ENCODE peak calls at places on chromosomes 11 and 22, in nine cellular contexts. One of them, this sample, is unnamed.

GRCh38 chr11:130400793-130401483 is 27.5 kb downstream of the ADAMTS8 start:
- DNase-seq in choroid plexus epithelial cell: peak; percentile 84
- DNase-seq in fibroblast of lung: peak; percentile 64
- DNase-seq in PC-9: peak; percentile 31
- DNase-seq in body of pancreas: no peak
- DNase-seq in Panc1: no peak
- DNase-seq in gastrocnemius medialis: no peak
- DNase-seq in colonic mucosa: no peak
- DNase-seq in tibial artery: no peak
- DNase-seq in this sample: no peak

GRCh38 chr11:35049906-35050531 is 89.0 kb upstream of the CD44 start:
- DNase-seq in choroid plexus epithelial cell: no peak
- DNase-seq in fibroblast of lung: no peak
- DNase-seq in PC-9: no peak
- DNase-seq in body of pancreas: no peak
- DNase-seq in Panc1: no peak
- DNase-seq in gastrocnemius medialis: no peak
- DNase-seq in colonic mucosa: no peak
- DNase-seq in tibial artery: no peak
- DNase-seq in this sample: no peak

GRCh38 chr22:42939941-42940653 is 74.9 kb downstream of the PACSIN2 start:
- DNase-seq in choroid plexus epithelial cell: peak; percentile 93
- DNase-seq in fibroblast of lung: peak; percentile 69
- DNase-seq in PC-9: peak; percentile 99
- DNase-seq in body of pancreas: peak; percentile 88
- DNase-seq in Panc1: peak; percentile 78
- DNase-seq in gastrocnemius medialis: peak; percentile 44
- DNase-seq in colonic mucosa: peak; percentile 84
- DNase-seq in tibial artery: peak; percentile 77
- DNase-seq in this sample: peak; percentile 79

GRCh38 chr11:134668796-134669195 is 256.8 kb upstream of the B3GAT1 start:
- DNase-seq in choroid plexus epithelial cell: no peak
- DNase-seq in fibroblast of lung: no peak
- DNase-seq in PC-9: no peak
- DNase-seq in body of pancreas: no peak
- DNase-seq in Panc1: no peak
- DNase-seq in gastrocnemius medialis: no peak
- DNase-seq in colonic mucosa: no peak
- DNase-seq in tibial artery: no peak
- DNase-seq in this sample: no peak

GRCh38 chr11:79493555-79494171 is 52.8 kb upstream of the TENM4 start:
- DNase-seq in choroid plexus epithelial cell: peak; percentile 78
- DNase-seq in fibroblast of lung: peak; percentile 70
- DNase-seq in PC-9: peak; percentile 47
- DNase-seq in body of pancreas: peak; percentile 73
- DNase-seq in Panc1: peak; percentile 48
- DNase-seq in gastrocnemius medialis: peak; percentile 33
- DNase-seq in colonic mucosa: peak; percentile 75
- DNase-seq in tibial artery: peak; percentile 81
- DNase-seq in this sample: peak; percentile 17

GRCh38 chr11:17711836-17712235 is 7.5 kb upstream of the MYOD1 start:
- DNase-seq in choroid plexus epithelial cell: no peak
- DNase-seq in fibroblast of lung: no peak
- DNase-seq in PC-9: no peak
- DNase-seq in body of pancreas: no peak
- DNase-seq in Panc1: no peak
- DNase-seq in gastrocnemius medialis: peak; percentile 73
- DNase-seq in colonic mucosa: no peak
- DNase-seq in tibial artery: no peak
- DNase-seq in this sample: no peak

GRCh38 chr11:113664069-113664980 is 41.8 kb downstream of the TMPRSS5 start:
- DNase-seq in choroid plexus epithelial cell: peak; percentile 62
- DNase-seq in fibroblast of lung: no peak
- DNase-seq in PC-9: peak; percentile 64
- DNase-seq in body of pancreas: no peak
- DNase-seq in Panc1: no peak
- DNase-seq in gastrocnemius medialis: no peak
- DNase-seq in colonic mucosa: no peak
- DNase-seq in tibial artery: no peak
- DNase-seq in this sample: no peak

GRCh38 chr22:27269751-27270586 is 531.6 kb downstream of the MN1 start:
- DNase-seq in choroid plexus epithelial cell: no peak
- DNase-seq in fibroblast of lung: no peak
- DNase-seq in PC-9: no peak
- DNase-seq in body of pancreas: no peak
- DNase-seq in Panc1: no peak
- DNase-seq in gastrocnemius medialis: no peak
- DNase-seq in colonic mucosa: no peak
- DNase-seq in tibial artery: no peak
- DNase-seq in this sample: no peak

GRCh38 chr11:2990617-2991476 is 1.3 kb downstream of the NAP1L4 start:
- DNase-seq in choroid plexus epithelial cell: no peak
- DNase-seq in fibroblast of lung: no peak
- DNase-seq in PC-9: peak; percentile 43
- DNase-seq in body of pancreas: peak; percentile 41
- DNase-seq in Panc1: no peak
- DNase-seq in gastrocnemius medialis: no peak
- DNase-seq in colonic mucosa: peak; percentile 49
- DNase-seq in tibial artery: no peak
- DNase-seq in this sample: no peak

GRCh38 chr11:66810576-66811185 is 32.6 kb upstream of the RCE1 start:
- DNase-seq in choroid plexus epithelial cell: no peak
- DNase-seq in fibroblast of lung: no peak
- DNase-seq in PC-9: no peak
- DNase-seq in body of pancreas: no peak
- DNase-seq in Panc1: no peak
- DNase-seq in gastrocnemius medialis: no peak
- DNase-seq in colonic mucosa: no peak
- DNase-seq in tibial artery: no peak
- DNase-seq in this sample: no peak

GRCh38 chr11:118914178-118914918 is 11.4 kb downstream of the BCL9L start:
- DNase-seq in choroid plexus epithelial cell: no peak
- DNase-seq in fibroblast of lung: no peak
- DNase-seq in PC-9: peak; percentile 75
- DNase-seq in body of pancreas: peak; percentile 73
- DNase-seq in Panc1: no peak
- DNase-seq in gastrocnemius medialis: no peak
- DNase-seq in colonic mucosa: peak; percentile 72
- DNase-seq in tibial artery: no peak
- DNase-seq in this sample: no peak

GRCh38 chr11:71928739-71929443 is at the start of gene RNF121:
- DNase-seq in choroid plexus epithelial cell: peak; percentile 96
- DNase-seq in fibroblast of lung: peak; percentile 94
- DNase-seq in PC-9: peak; percentile 93
- DNase-seq in body of pancreas: peak; percentile 98
- DNase-seq in Panc1: peak; percentile 95
- DNase-seq in gastrocnemius medialis: peak; percentile 97
- DNase-seq in colonic mucosa: peak; percentile 99
- DNase-seq in tibial artery: peak; percentile 98
- DNase-seq in this sample: peak; percentile 89

GRCh38 chr11:73401924-73402833 is 26.0 kb downstream of the RELT start:
- DNase-seq in choroid plexus epithelial cell: no peak
- DNase-seq in fibroblast of lung: no peak
- DNase-seq in PC-9: no peak
- DNase-seq in body of pancreas: no peak
- DNase-seq in Panc1: no peak
- DNase-seq in gastrocnemius medialis: no peak
- DNase-seq in colonic mucosa: no peak
- DNase-seq in tibial artery: no peak
- DNase-seq in this sample: no peak

GRCh38 chr11:47071871-47072270 is 104.8 kb downstream of the ARFGAP2 start:
- DNase-seq in choroid plexus epithelial cell: peak; percentile 6
- DNase-seq in fibroblast of lung: peak; percentile 21
- DNase-seq in PC-9: no peak
- DNase-seq in body of pancreas: no peak
- DNase-seq in Panc1: no peak
- DNase-seq in gastrocnemius medialis: peak; percentile 31
- DNase-seq in colonic mucosa: no peak
- DNase-seq in tibial artery: no peak
- DNase-seq in this sample: no peak

GRCh38 chr11:47510231-47510630 is 42.7 kb downstream of the CELF1 start:
- DNase-seq in choroid plexus epithelial cell: no peak
- DNase-seq in fibroblast of lung: no peak
- DNase-seq in PC-9: no peak
- DNase-seq in body of pancreas: no peak
- DNase-seq in Panc1: peak; percentile 53
- DNase-seq in gastrocnemius medialis: no peak
- DNase-seq in colonic mucosa: no peak
- DNase-seq in tibial artery: no peak
- DNase-seq in this sample: no peak

GRCh38 chr11:75547617-75548054 is 14.4 kb upstream of the SERPINH1 start:
- DNase-seq in choroid plexus epithelial cell: peak; percentile 82
- DNase-seq in fibroblast of lung: peak; percentile 71
- DNase-seq in PC-9: peak; percentile 61
- DNase-seq in body of pancreas: peak; percentile 78
- DNase-seq in Panc1: no peak
- DNase-seq in gastrocnemius medialis: peak; percentile 43
- DNase-seq in colonic mucosa: peak; percentile 57
- DNase-seq in tibial artery: peak; percentile 78
- DNase-seq in this sample: peak; percentile 6

GRCh38 chr22:44151661-44152060 is 29.1 kb upstream of the PARVG start:
- DNase-seq in choroid plexus epithelial cell: peak; percentile 78
- DNase-seq in fibroblast of lung: peak; percentile 86
- DNase-seq in PC-9: no peak
- DNase-seq in body of pancreas: no peak
- DNase-seq in Panc1: no peak
- DNase-seq in gastrocnemius medialis: no peak
- DNase-seq in colonic mucosa: no peak
- DNase-seq in tibial artery: no peak
- DNase-seq in this sample: no peak

GRCh38 chr11:63551889-63552266 is 11.3 kb downstream of the PLAAT2 start:
- DNase-seq in choroid plexus epithelial cell: no peak
- DNase-seq in fibroblast of lung: no peak
- DNase-seq in PC-9: no peak
- DNase-seq in body of pancreas: no peak
- DNase-seq in Panc1: no peak
- DNase-seq in gastrocnemius medialis: no peak
- DNase-seq in colonic mucosa: peak; percentile 11
- DNase-seq in tibial artery: no peak
- DNase-seq in this sample: no peak

GRCh38 chr11:114785820-114786219 is 107.5 kb downstream of the NXPE2 start:
- DNase-seq in choroid plexus epithelial cell: no peak
- DNase-seq in fibroblast of lung: no peak
- DNase-seq in PC-9: no peak
- DNase-seq in body of pancreas: no peak
- DNase-seq in Panc1: no peak
- DNase-seq in gastrocnemius medialis: no peak
- DNase-seq in colonic mucosa: no peak
- DNase-seq in tibial artery: no peak
- DNase-seq in this sample: no peak

GRCh38 chr11:803467-803742 is 1.6 kb downstream of the PIDD1 start:
- DNase-seq in choroid plexus epithelial cell: no peak
- DNase-seq in fibroblast of lung: no peak
- DNase-seq in PC-9: no peak
- DNase-seq in body of pancreas: no peak
- DNase-seq in Panc1: no peak
- DNase-seq in gastrocnemius medialis: no peak
- DNase-seq in colonic mucosa: no peak
- DNase-seq in tibial artery: no peak
- DNase-seq in this sample: no peak
- H3K4me3 ChIP-seq in choroid plexus epithelial cell: no peak overlapping the region
- H3K4me3 ChIP-seq in fibroblast of lung: no peak overlapping the region
- H3K4me3 ChIP-seq in PC-9: no peak overlapping the region
- H3K4me3 ChIP-seq in body of pancreas: no peak overlapping the region
- H3K4me3 ChIP-seq in Panc1: no peak overlapping the region
- H3K4me3 ChIP-seq in gastrocnemius medialis: no peak overlapping the region
- H3K4me3 ChIP-seq in colonic mucosa: no peak overlapping the region
- H3K4me3 ChIP-seq in tibial artery: no peak overlapping the region
- H3K4me3 ChIP-seq in this sample: no peak overlapping the region

GRCh38 chr11:33949201-33949913 is 57.5 kb upstream of the LMO2 start:
- DNase-seq in choroid plexus epithelial cell: no peak
- DNase-seq in fibroblast of lung: no peak
- DNase-seq in PC-9: no peak
- DNase-seq in body of pancreas: no peak
- DNase-seq in Panc1: no peak
- DNase-seq in gastrocnemius medialis: no peak
- DNase-seq in colonic mucosa: no peak
- DNase-seq in tibial artery: no peak
- DNase-seq in this sample: no peak
- TF ChIP-seq CTCF in choroid plexus epithelial cell: no peak
- TF ChIP-seq CTCF in fibroblast of lung: no peak
- TF ChIP-seq CTCF in PC-9: no peak
- TF ChIP-seq CTCF in body of pancreas: no peak
- TF ChIP-seq CTCF in Panc1: no peak
- TF ChIP-seq CTCF in gastrocnemius medialis: no peak
- TF ChIP-seq CTCF in colonic mucosa: no peak
- TF ChIP-seq CTCF in tibial artery: no peak
- TF ChIP-seq CTCF in this sample: no peak

GRCh38 chr22:39524089-39524752 is 3.9 kb downstream of the ATF4 start:
- DNase-seq in choroid plexus epithelial cell: no peak
- DNase-seq in fibroblast of lung: no peak
- DNase-seq in PC-9: no peak
- DNase-seq in body of pancreas: no peak
- DNase-seq in Panc1: no peak
- DNase-seq in gastrocnemius medialis: peak; percentile 60
- DNase-seq in colonic mucosa: no peak
- DNase-seq in tibial artery: no peak
- DNase-seq in this sample: no peak
- H3K4me3 ChIP-seq in choroid plexus epithelial cell: no peak overlapping the region
- H3K4me3 ChIP-seq in fibroblast of lung: no peak overlapping the region
- H3K4me3 ChIP-seq in PC-9: no peak overlapping the region
- H3K4me3 ChIP-seq in body of pancreas: no peak overlapping the region
- H3K4me3 ChIP-seq in Panc1: no peak overlapping the region
- H3K4me3 ChIP-seq in gastrocnemius medialis: no peak overlapping the region
- H3K4me3 ChIP-seq in colonic mucosa: no peak overlapping the region
- H3K4me3 ChIP-seq in tibial artery: peak overlapping the region; percentile 84
- H3K4me3 ChIP-seq in this sample: no peak overlapping the region

GRCh38 chr11:124867700-124868099 is 2.5 kb downstream of the ROBO3 start:
- DNase-seq in choroid plexus epithelial cell: peak; percentile 62
- DNase-seq in fibroblast of lung: peak; percentile 48
- DNase-seq in PC-9: no peak
- DNase-seq in body of pancreas: peak; percentile 24
- DNase-seq in Panc1: no peak
- DNase-seq in gastrocnemius medialis: no peak
- DNase-seq in colonic mucosa: no peak
- DNase-seq in tibial artery: no peak
- DNase-seq in this sample: no peak

GRCh38 chr11:124869856-124870387 is 4.7 kb downstream of the ROBO3 start:
- DNase-seq in choroid plexus epithelial cell: no peak
- DNase-seq in fibroblast of lung: no peak
- DNase-seq in PC-9: no peak
- DNase-seq in body of pancreas: no peak
- DNase-seq in Panc1: no peak
- DNase-seq in gastrocnemius medialis: no peak
- DNase-seq in colonic mucosa: no peak
- DNase-seq in tibial artery: no peak
- DNase-seq in this sample: no peak

GRCh38 chr11:124869331-124869730 is 4.1 kb downstream of the ROBO3 start:
- DNase-seq in choroid plexus epithelial cell: no peak
- DNase-seq in fibroblast of lung: no peak
- DNase-seq in PC-9: no peak
- DNase-seq in body of pancreas: no peak
- DNase-seq in Panc1: no peak
- DNase-seq in gastrocnemius medialis: no peak
- DNase-seq in colonic mucosa: no peak
- DNase-seq in tibial artery: no peak
- DNase-seq in this sample: no peak

GRCh38 chr11:124870430-124870829 is 5.2 kb downstream of the ROBO3 start:
- DNase-seq in choroid plexus epithelial cell: no peak
- DNase-seq in fibroblast of lung: no peak
- DNase-seq in PC-9: no peak
- DNase-seq in body of pancreas: no peak
- DNase-seq in Panc1: no peak
- DNase-seq in gastrocnemius medialis: no peak
- DNase-seq in colonic mucosa: no peak
- DNase-seq in tibial artery: no peak
- DNase-seq in this sample: no peak

GRCh38 chr11:124868322-124869274 is 3.4 kb downstream of the ROBO3 start:
- DNase-seq in choroid plexus epithelial cell: no peak
- DNase-seq in fibroblast of lung: no peak
- DNase-seq in PC-9: no peak
- DNase-seq in body of pancreas: no peak
- DNase-seq in Panc1: no peak
- DNase-seq in gastrocnemius medialis: no peak
- DNase-seq in colonic mucosa: no peak
- DNase-seq in tibial artery: no peak
- DNase-seq in this sample: no peak
- TF ChIP-seq CTCF in choroid plexus epithelial cell: no peak
- TF ChIP-seq CTCF in fibroblast of lung: no peak
- TF ChIP-seq CTCF in PC-9: no peak
- TF ChIP-seq CTCF in body of pancreas: no peak
- TF ChIP-seq CTCF in Panc1: peak; percentile 2
- TF ChIP-seq CTCF in gastrocnemius medialis: no peak
- TF ChIP-seq CTCF in colonic mucosa: no peak
- TF ChIP-seq CTCF in tibial artery: no peak
- TF ChIP-seq CTCF in this sample: peak; percentile 31